ENCODE peak calls at places on chromosomes 6 and 20, in six cellular contexts. J, C, T, H, W and M are unnamed samples.
A peak's percentile ranks its signal among the peaks of the same experiment; 100 is the strongest.

GRCh38 chr20:43379239-43379917 is 78.3 kb upstream of the SRSF6 start:
- DNase-seq in C (no peak), W (no peak), H (no peak), J (no peak), T (no peak), M (no peak)

GRCh38 chr6:143596857-143597256 is 80.9 kb upstream of the PHACTR2 start:
- DNase-seq in J (no peak), H (peak; percentile 31), T (peak; percentile 48), C (peak; percentile 59), W (peak; percentile 21), M (no peak)

GRCh38 chr6:123329337-123329736 is 307.4 kb downstream of the TRDN start:
- DNase-seq in J (no peak), T (no peak), W (peak; percentile 10), C (no peak), H (no peak), M (no peak)

GRCh38 chr6:15443119-15443518 is 197.2 kb downstream of the JARID2 start:
- DNase-seq in C (no peak), J (no peak), H (no peak), T (no peak), W (no peak), M (no peak)

GRCh38 chr6:166310634-166311033 is 2.4 kb upstream of the PRR18 start:
- DNase-seq in H (no peak), J (no peak), T (no peak), C (no peak), W (peak; percentile 32), M (no peak)

GRCh38 chr6:159117031-159117430 is 52.2 kb upstream of the FNDC1 start:
- DNase-seq in C (no peak), H (no peak), T (no peak), J (no peak), W (no peak), M (no peak)

GRCh38 chr6:136962661-136963060 is 40.6 kb downstream of the SLC35D3 start:
- DNase-seq in C (peak; percentile 28), H (peak; percentile 48), J (no peak), W (peak; percentile 56), T (no peak), M (no peak)

GRCh38 chr6:158270389-158271127 is 41.7 kb upstream of the TULP4 start:
- DNase-seq in H (peak; percentile 17), J (no peak), T (no peak), W (no peak), C (no peak), M (no peak)

GRCh38 chr20:49448917-49449316 is 33.6 kb downstream of the KCNB1 start:
- DNase-seq in H (no peak), J (no peak), C (no peak), W (peak; percentile 51), T (no peak), M (no peak)

GRCh38 chr6:16419636-16420331 is 181.4 kb downstream of the GMPR start:
- DNase-seq in T (no peak), H (no peak), J (no peak), C (no peak), W (no peak), M (no peak)

GRCh38 chr6:43274916-43275597 is 23.0 kb upstream of the SLC22A7 start:
- DNase-seq in C (no peak), J (peak; percentile 32), T (no peak), H (no peak), W (peak; percentile 38), M (peak; percentile 15)

GRCh38 chr6:116370717-116371383 is at the start of gene DSE:
- DNase-seq in H (peak; percentile 86), C (peak; percentile 89), W (peak; percentile 95), J (peak; percentile 53), T (peak; percentile 85), M (peak; percentile 76)

GRCh38 chr20:57432874-57433491 is 41.8 kb downstream of the RBM38 start:
- DNase-seq in T (peak; percentile 65), W (no peak), C (peak; percentile 62), H (peak; percentile 66), J (peak; percentile 69), M (peak; percentile 54)

GRCh38 chr6:87078983-87079616 is 15.8 kb downstream of the CGA start:
- DNase-seq in J (peak; percentile 51), H (peak; percentile 41), W (peak; percentile 95), C (peak; percentile 48), T (peak; percentile 31), M (peak; percentile 18)

GRCh38 chr20:33423141-33423834 is 20.3 kb downstream of the SNTA1 start:
- DNase-seq in W (no peak), C (peak; percentile 79), J (no peak), H (peak; percentile 86), T (peak; percentile 77), M (no peak)

GRCh38 chr6:125094563-125094962 is 59.0 kb upstream of the TPD52L1 start:
- DNase-seq in C (no peak), T (no peak), W (no peak), J (no peak), H (no peak), M (no peak)

GRCh38 chr6:163759542-163759941 is 345.0 kb downstream of the QKI start:
- DNase-seq in J (no peak), H (no peak), T (no peak), W (no peak), C (no peak), M (no peak)

GRCh38 chr20:43452404-43453126 is 5.1 kb upstream of the SRSF6 start:
- DNase-seq in H (no peak), T (no peak), J (no peak), W (no peak), C (no peak), M (no peak)

GRCh38 chr20:62131560-62132320 is 9.5 kb downstream of the LSM14B start:
- DNase-seq in C (no peak), J (no peak), T (no peak), H (no peak), W (no peak), M (no peak)

DNA sequence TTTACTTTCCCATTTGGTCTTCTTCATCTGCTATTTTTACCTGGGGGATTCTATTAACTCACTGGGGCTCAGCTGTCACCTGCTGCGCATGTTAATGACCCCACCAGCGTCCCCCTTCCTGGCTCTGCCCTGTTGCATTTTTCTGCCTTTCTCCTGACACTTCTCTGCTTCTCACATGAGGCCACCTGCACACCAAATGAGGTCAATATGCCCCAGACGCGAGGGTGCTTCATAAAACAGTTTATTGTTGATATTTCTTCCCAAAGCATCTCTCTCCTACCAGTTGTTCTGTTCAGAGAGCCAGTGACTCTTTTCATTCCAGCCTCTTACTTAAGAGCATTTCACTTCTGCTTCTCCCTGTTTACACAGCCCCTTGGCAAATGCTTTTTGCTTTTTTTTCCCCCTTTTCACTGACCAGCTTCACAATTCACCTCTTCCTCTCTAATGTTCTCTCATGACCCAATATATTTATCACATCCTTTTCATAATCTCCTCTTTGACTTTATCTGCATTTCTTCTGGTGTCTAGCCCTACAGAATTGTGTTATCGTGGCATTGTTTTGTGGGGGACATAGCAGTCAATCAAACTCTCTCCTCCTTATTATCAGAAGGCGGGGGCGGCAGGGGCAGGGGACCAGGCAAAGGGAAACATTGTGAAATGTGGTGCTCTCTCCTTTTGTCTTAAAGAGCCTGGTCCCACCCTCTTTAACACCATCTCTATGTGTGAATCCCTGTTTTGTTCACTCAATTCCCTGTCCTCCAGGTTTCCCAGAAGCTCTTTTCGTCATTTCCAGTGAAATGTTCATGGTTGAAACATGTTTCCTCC is 545.8 kb upstream of the CITED2 start:
- DNase-seq in C (no peak), T (no peak), W (no peak), H (no peak), J (no peak), M (no peak)
- H3K4me3 ChIP-seq in C (no peak overlapping the region), T (no peak overlapping the region), W (no peak overlapping the region), H (no peak overlapping the region), J (no peak overlapping the region), M (no peak overlapping the region)

GRCh38 chr6:28635547-28636158 is 110.0 kb downstream of the GPX5 start:
- DNase-seq in J (no peak), T (no peak), C (no peak), H (no peak), W (peak; percentile 60), M (no peak)
- H3K4me3 ChIP-seq in J (no peak overlapping the region), T (peak overlapping the region; percentile 32), C (peak overlapping the region; percentile 56), H (peak overlapping the region; percentile 42), W (peak overlapping the region; percentile 97), M (no peak overlapping the region)

GRCh38 chr6:42177514-42178364 is 4.6 kb downstream of the GUCA1A start:
- DNase-seq in C (no peak), W (peak; percentile 93), T (no peak), J (no peak), H (no peak), M (no peak)
- H3K4me3 ChIP-seq in C (no peak overlapping the region), W (peak overlapping the region; percentile 77), T (no peak overlapping the region), J (no peak overlapping the region), H (no peak overlapping the region), M (no peak overlapping the region)

GRCh38 chr6:108156938-108157233 is 8.9 kb upstream of the NR2E1 start:
- DNase-seq in C (no peak), H (no peak), T (no peak), W (no peak), J (no peak), M (no peak)

GRCh38 chr6:108157972-108158441 is 7.8 kb upstream of the NR2E1 start:
- DNase-seq in H (no peak), C (no peak), J (no peak), W (peak; percentile 78), T (no peak), M (no peak)

GRCh38 chr6:108160009-108160408 is 5.8 kb upstream of the NR2E1 start:
- DNase-seq in H (no peak), J (no peak), W (peak; percentile 67), T (no peak), C (no peak), M (no peak)

GRCh38 chr6:108156180-108156937 is 9.5 kb upstream of the NR2E1 start:
- DNase-seq in J (no peak), T (no peak), W (peak; percentile 61), C (no peak), H (no peak), M (no peak)

DNA sequence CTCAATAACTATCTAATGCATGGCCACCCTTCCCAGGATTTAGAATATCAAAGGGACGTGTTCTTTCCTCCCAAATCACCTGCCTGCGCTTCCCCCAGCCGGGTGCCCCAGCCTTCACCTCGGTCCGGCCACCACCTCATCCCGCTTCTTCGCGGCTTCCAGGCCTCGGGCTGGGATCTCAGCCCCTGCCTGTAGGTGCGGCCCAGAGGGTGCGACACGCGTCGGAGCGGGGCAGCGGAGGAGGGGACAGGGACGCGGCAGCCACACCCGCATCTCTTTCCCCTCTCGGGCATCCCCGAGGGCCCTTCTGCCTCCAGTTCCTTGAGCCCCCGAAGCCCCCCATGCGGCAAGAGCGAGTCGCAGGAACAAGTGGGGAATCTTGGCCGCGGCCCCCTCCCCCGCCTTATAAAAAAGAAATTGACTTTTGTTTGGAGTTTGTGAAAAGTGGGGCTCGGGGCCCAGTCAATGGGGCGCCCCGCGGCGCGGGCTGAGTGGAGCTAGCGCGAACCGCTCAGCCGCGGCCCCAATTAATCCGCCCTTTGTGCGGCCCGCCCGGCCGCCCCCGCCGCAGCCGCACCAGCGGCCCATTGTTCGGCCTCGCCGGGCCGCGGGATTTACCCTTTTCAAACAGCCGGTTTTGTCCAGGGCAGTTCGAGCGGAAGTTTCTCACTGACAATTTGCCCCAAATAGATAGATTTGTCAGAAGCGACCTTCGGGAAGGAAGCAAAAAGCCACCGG is 8.4 kb upstream of the NR2E1 start:
- DNase-seq in T (no peak), W (peak; percentile 70), H (no peak), J (no peak), C (no peak), M (no peak)
- H3K4me3 ChIP-seq in T (peak overlapping the region; percentile 34), W (peak overlapping the region; percentile 46), H (peak overlapping the region; percentile 33), J (no peak overlapping the region), C (peak overlapping the region; percentile 52), M (no peak overlapping the region)